ENCODE peak calls at places on chromosomes 4 and X, in five cellular contexts. A, U, F, W and R are unnamed samples.

GRCh38 chr4:83371936-83372335 is 37.3 kb upstream of the HPSE start:
- DNase-seq in W (no peak), A (no peak), U (no peak), F (no peak), R (no peak)

GRCh38 chr4:84994280-84994679 is 27.8 kb upstream of the WDFY3 start:
- DNase-seq in W (no peak), U (no peak), A (no peak), F (no peak), R (no peak)

GRCh38 chrX:15334561-15334960 is 762 bp downstream of the PIGA start:
- DNase-seq in A (no peak), W (no peak), U (no peak), F (no peak), R (no peak)

GRCh38 chrX:119406739-119407138 is 7.6 kb downstream of the SLC25A43 start:
- DNase-seq in U (no peak), F (no peak), W (no peak), A (no peak), R (no peak)

GRCh38 chr4:132180020-132180427 is 969.1 kb upstream of the PCDH10 start:
- DNase-seq in W (no peak), F (no peak), U (peak; percentile 77), A (peak; percentile 11), R (no peak)

GRCh38 chrX:111823068-111823467 is 52.9 kb upstream of the TRPC5OS start:
- DNase-seq in A (peak; percentile 14), F (no peak), U (no peak), W (no peak), R (peak; percentile 53)

GRCh38 chr4:16764622-16765021 is 133.8 kb downstream of the LDB2 start:
- DNase-seq in A (peak; percentile 13), W (no peak), F (no peak), U (no peak), R (no peak)

GRCh38 chr4:73734405-73735070 is 5.8 kb upstream of the CXCL8 start:
- DNase-seq in W (no peak), A (no peak), F (no peak), U (no peak), R (no peak)

GRCh38 chr4:7070729-7071511 is 3.1 kb upstream of the GRPEL1 start:
- DNase-seq in F (peak; percentile 82), W (peak; percentile 45), A (peak; percentile 78), U (no peak), R (peak; percentile 87)

GRCh38 chr4:168433576-168433975 is 46.7 kb downstream of the DDX60L start:
- DNase-seq in U (no peak), A (no peak), F (no peak), W (no peak), R (no peak)

GRCh38 chrX:47595701-47596655 is 13.7 kb downstream of the TIMP1 start:
- DNase-seq in U (no peak), F (no peak), A (peak; percentile 70), W (no peak), R (no peak)

GRCh38 chr4:154433543-154433942 is 58.1 kb downstream of the DCHS2 start:
- DNase-seq in A (peak; percentile 6), F (no peak), U (no peak), W (no peak), R (no peak)

GRCh38 chr4:13059015-13059414 is 425.1 kb downstream of the RAB28 start:
- DNase-seq in F (no peak), A (peak; percentile 29), U (no peak), W (no peak), R (no peak)

GRCh38 chr4:52076731-52077130 is 25.6 kb downstream of the SPATA18 start:
- DNase-seq in A (no peak), U (no peak), W (no peak), F (peak; percentile 17), R (peak; percentile 73)

GRCh38 chr4:7684294-7684693 is 249.6 kb upstream of the PSAPL1 start:
- DNase-seq in W (no peak), A (no peak), U (no peak), F (no peak), R (no peak)

GRCh38 chr4:168694669-168695068 is 197.8 kb downstream of the PALLD start:
- DNase-seq in W (no peak), F (no peak), U (peak; percentile 5), A (no peak), R (no peak)

GRCh38 chr4:172411180-172411579 is 598.0 kb downstream of the GALNTL6 start:
- DNase-seq in A (no peak), W (no peak), U (no peak), F (no peak), R (no peak)

GRCh38 chrX:23387826-23388225 is 53.2 kb downstream of the PTCHD1 start:
- DNase-seq in W (no peak), U (no peak), F (no peak), A (no peak), R (no peak)

GRCh38 chr4:123284166-123284565 is 112.4 kb upstream of the SPRY1 start:
- DNase-seq in W (no peak), F (no peak), U (no peak), A (no peak), R (no peak)

GRCh38 chr4:139973015-139973414 is 181.0 kb downstream of the MAML3 start:
- DNase-seq in U (no peak), W (no peak), A (no peak), F (no peak), R (no peak)

GRCh38 chrX:105210258-105210657 is 10.2 kb downstream of the TEX13A start:
- DNase-seq in A (no peak), F (no peak), U (no peak), W (no peak), R (no peak)
- TF ChIP-seq CTCF in A (no peak), F (no peak), U (peak; percentile 17), W (peak; percentile 16), R (no peak)

GRCh38 chrX:1468250-1468772 is 15.6 kb upstream of the ASMTL start:
- DNase-seq in F (no peak), U (no peak), W (peak; percentile 83), A (peak; percentile 83), R (no peak)
- TF ChIP-seq CTCF in F (no peak), U (no peak), W (peak; percentile 24), A (no peak), R (no peak)

DNA sequence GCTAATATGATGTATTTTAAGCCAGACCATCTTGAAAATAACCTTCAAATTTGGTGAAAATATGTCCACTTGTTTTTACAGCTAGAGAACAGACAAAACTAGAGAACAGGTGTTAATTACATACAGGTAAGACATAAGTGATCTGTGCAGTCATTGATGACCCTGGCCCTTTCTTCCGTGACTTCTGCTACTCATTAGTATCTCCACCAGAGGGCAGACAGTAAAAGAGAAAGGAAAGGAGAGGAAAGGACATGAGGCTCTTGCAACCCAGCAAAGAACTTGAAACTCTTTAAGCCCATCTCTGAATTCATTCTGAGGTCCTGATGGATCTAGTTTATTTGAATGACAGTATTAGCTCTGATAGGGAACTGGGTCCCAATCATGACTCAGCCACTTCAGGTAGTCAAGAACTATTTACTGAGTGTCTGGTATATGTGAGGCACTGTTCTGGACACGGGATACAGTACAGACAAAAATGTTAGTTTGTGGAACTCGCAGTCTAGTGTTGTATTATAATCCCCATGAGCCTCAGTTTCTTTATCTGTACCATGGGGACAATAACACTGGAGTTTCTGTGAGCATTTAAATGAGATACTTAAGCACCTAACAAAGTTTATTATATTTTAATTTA is 121.0 kb upstream of the TEX13D start:
- DNase-seq in W (no peak), U (no peak), F (no peak), A (peak; percentile 51), R (no peak)
- TF ChIP-seq CTCF in W (peak; percentile 67), U (peak; percentile 61), F (no peak), A (peak; percentile 45), R (peak; percentile 64)

GRCh38 chrX:39983715-39984114 is 114.0 kb downstream of the BCOR start:
- DNase-seq in U (peak; percentile 46), W (no peak), A (peak; percentile 45), F (no peak), R (no peak)

GRCh38 chrX:39985551-39985950 is 112.2 kb downstream of the BCOR start:
- DNase-seq in U (no peak), W (no peak), A (no peak), F (no peak), R (no peak)

GRCh38 chrX:39982927-39983326 is 114.8 kb downstream of the BCOR start:
- DNase-seq in U (no peak), F (no peak), A (no peak), W (no peak), R (no peak)

GRCh38 chrX:39984191-39984956 is 113.4 kb downstream of the BCOR start:
- DNase-seq in U (peak; percentile 46), F (peak; percentile 55), W (peak; percentile 8), A (peak; percentile 65), R (no peak)

DNA sequence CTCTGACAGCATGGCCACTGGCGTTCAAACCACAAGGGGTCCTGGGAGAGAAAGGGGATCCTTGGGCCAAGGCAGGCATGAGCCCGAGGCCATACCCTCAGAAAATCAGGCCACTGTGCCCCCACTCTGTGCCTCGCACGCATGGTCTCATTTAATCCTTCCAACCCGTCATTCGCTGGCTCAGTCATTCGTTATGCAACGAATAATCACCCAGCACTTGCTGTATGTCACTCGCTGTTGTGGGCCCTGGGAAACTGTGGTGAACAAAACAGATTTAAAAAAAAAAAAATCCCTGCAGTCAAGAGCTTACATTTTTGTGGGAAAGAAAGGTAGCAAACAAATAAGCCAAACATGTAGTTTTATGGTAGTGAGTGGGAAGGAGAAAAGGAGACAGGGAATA is 112.6 kb downstream of the BCOR start:
- DNase-seq in W (no peak), A (no peak), F (no peak), U (peak; percentile 69), R (no peak)
- TF ChIP-seq CTCF in W (no peak), A (no peak), F (no peak), U (no peak), R (no peak)